ENCODE peak calls at places on chromosomes 11 and 22, in nine cellular contexts. X is bronchial epithelial cell, R is IMR-90, J is epithelial cell of esophagus, V is GM12865, W is BJ, U is HFF-Myc, O is fibroblast of the aortic adventitia, Z is psoas muscle. B is an unnamed sample.

GRCh38 chr11:126338346-126339055 is 17.0 kb upstream of the ST3GAL4 start:
- DNase-seq in X (no peak), R (no peak), J (no peak), V (no peak), W (no peak), U (no peak), O (no peak), Z (no peak), B (no peak)

GRCh38 chr11:72737341-72737740 is 14.9 kb downstream of the ARAP1 start:
- DNase-seq in X (no peak), R (no peak), J (no peak), V (no peak), W (no peak), U (no peak), O (no peak), Z (peak), B (no peak)

GRCh38 chr11:64340671-64341335 is 799 bp downstream of the CCDC88B start:
- DNase-seq in X (no peak), R (no peak), J (no peak), V (peak), W (no peak), U (no peak), O (no peak), Z (peak), B (no peak)

GRCh38 chr11:130771708-130772107 is 144.6 kb downstream of the SNX19 start:
- DNase-seq in X (no peak), R (peak), J (no peak), V (no peak), W (peak), U (no peak), O (peak), Z (no peak), B (no peak)

GRCh38 chr22:22076361-22076760 is 93.8 kb upstream of the TOP3B start:
- DNase-seq in X (no peak), R (no peak), J (no peak), V (no peak), W (no peak), U (no peak), O (no peak), Z (no peak), B (no peak)

GRCh38 chr11:103926990-103927389 is 109.5 kb upstream of the DDI1 start:
- DNase-seq in X (no peak), R (no peak), J (no peak), V (no peak), W (no peak), U (no peak), O (no peak), Z (no peak), B (no peak)

GRCh38 chr22:25002241-25002985 is 49.9 kb downstream of the KIAA1671 start:
- DNase-seq in X (no peak), R (no peak), J (no peak), V (no peak), W (no peak), U (no peak), O (no peak), Z (no peak), B (no peak)

GRCh38 chr11:69280451-69280850 is 13.5 kb upstream of the MYEOV start:
- DNase-seq in X (peak), R (peak), J (peak), V (no peak), W (no peak), U (no peak), O (peak), Z (no peak), B (no peak)

GRCh38 chr11:111737877-111738205 is 28.3 kb downstream of the PPP2R1B start:
- DNase-seq in X (no peak), R (no peak), J (no peak), V (no peak), W (no peak), U (no peak), O (peak), Z (no peak), B (no peak)

GRCh38 chr11:81644239-81644840 is 1089.3 kb downstream of the FAM181B start:
- DNase-seq in X (peak), R (peak), J (peak), V (peak), W (no peak), U (no peak), O (peak), Z (no peak), B (peak)

GRCh38 chr11:22304337-22304961 is 33.7 kb upstream of the SLC17A6 start:
- DNase-seq in X (peak), R (peak), J (peak), V (peak), W (peak), U (peak), O (peak), Z (no peak), B (peak)

GRCh38 chr11:88175004-88175706 is at the start of gene RAB38:
- DNase-seq in X (peak), R (peak), J (peak), V (peak), W (no peak), U (no peak), O (no peak), Z (peak), B (no peak)

GRCh38 chr11:42770444-42771065 is 541.2 kb upstream of the API5 start:
- DNase-seq in X (peak), R (no peak), J (peak), V (peak), W (no peak), U (no peak), O (no peak), Z (no peak), B (no peak)

GRCh38 chr11:1434941-1435340 is 45.2 kb downstream of the BRSK2 start:
- DNase-seq in X (no peak), R (no peak), J (no peak), V (no peak), W (no peak), U (no peak), O (no peak), Z (no peak), B (no peak)

GRCh38 chr11:69662021-69662698 is 13.0 kb downstream of the LTO1 start:
- DNase-seq in X (no peak), R (no peak), J (no peak), V (no peak), W (no peak), U (no peak), O (peak), Z (peak), B (no peak)

GRCh38 chr11:61971177-61972111 is 4.0 kb upstream of the FTH1 start:
- DNase-seq in X (peak), R (peak), J (peak), V (peak), W (peak), U (peak), O (peak), Z (peak), B (peak)

GRCh38 chr22:22735695-22736611 is 91.5 kb downstream of the GGTLC2 start:
- DNase-seq in X (no peak), R (no peak), J (no peak), V (no peak), W (no peak), U (no peak), O (no peak), Z (no peak), B (no peak)

GRCh38 chr11:57353461-57354251 is 15.5 kb downstream of the P2RX3 start:
- DNase-seq in X (no peak), R (no peak), J (no peak), V (no peak), W (no peak), U (no peak), O (no peak), Z (no peak), B (no peak)

GRCh38 chr11:62108971-62109391 is 14.8 kb upstream of the INCENP start:
- DNase-seq in X (peak), R (peak), J (peak), V (no peak), W (no peak), U (no peak), O (peak), Z (no peak), B (no peak)

GRCh38 chr11:116109228-116109627 is 605.0 kb upstream of the CADM1 start:
- DNase-seq in X (peak), R (peak), J (peak), V (no peak), W (no peak), U (no peak), O (no peak), Z (no peak), B (no peak)

GRCh38 chr11:3086114-3086513 is 28.9 kb upstream of the CARS1 start:
- DNase-seq in X (no peak), R (no peak), J (no peak), V (no peak), W (no peak), U (no peak), O (no peak), Z (no peak), B (no peak)

GRCh38 chr11:27718346-27718852 is 18.1 kb upstream of the BDNF start:
- DNase-seq in X (peak), R (peak), J (peak), V (no peak), W (peak), U (no peak), O (peak), Z (no peak), B (no peak)

GRCh38 chr11:84806354-84806753 is 820.8 kb downstream of the DLG2 start:
- DNase-seq in X (no peak), R (no peak), J (no peak), V (no peak), W (no peak), U (no peak), O (no peak), Z (no peak), B (no peak)

GRCh38 chr11:64855596-64856304 is 11.3 kb upstream of the CDC42BPG start:
- DNase-seq in X (no peak), R (no peak), J (no peak), V (no peak), W (no peak), U (no peak), O (no peak), Z (no peak), B (no peak)

GRCh38 chr11:19873730-19874129 is 161.1 kb downstream of the NAV2 start:
- DNase-seq in X (no peak), R (no peak), J (no peak), V (no peak), W (no peak), U (no peak), O (no peak), Z (no peak), B (no peak)

GRCh38 chr22:24965822-24966626 is 13.5 kb downstream of the KIAA1671 start:
- DNase-seq in X (peak), R (no peak), J (peak), V (no peak), W (no peak), U (no peak), O (no peak), Z (peak), B (peak)

GRCh38 chr11:30505603-30506002 is 80.5 kb downstream of the MPPED2 start:
- DNase-seq in X (no peak), R (no peak), J (no peak), V (no peak), W (no peak), U (no peak), O (no peak), Z (no peak), B (no peak)

DNA sequence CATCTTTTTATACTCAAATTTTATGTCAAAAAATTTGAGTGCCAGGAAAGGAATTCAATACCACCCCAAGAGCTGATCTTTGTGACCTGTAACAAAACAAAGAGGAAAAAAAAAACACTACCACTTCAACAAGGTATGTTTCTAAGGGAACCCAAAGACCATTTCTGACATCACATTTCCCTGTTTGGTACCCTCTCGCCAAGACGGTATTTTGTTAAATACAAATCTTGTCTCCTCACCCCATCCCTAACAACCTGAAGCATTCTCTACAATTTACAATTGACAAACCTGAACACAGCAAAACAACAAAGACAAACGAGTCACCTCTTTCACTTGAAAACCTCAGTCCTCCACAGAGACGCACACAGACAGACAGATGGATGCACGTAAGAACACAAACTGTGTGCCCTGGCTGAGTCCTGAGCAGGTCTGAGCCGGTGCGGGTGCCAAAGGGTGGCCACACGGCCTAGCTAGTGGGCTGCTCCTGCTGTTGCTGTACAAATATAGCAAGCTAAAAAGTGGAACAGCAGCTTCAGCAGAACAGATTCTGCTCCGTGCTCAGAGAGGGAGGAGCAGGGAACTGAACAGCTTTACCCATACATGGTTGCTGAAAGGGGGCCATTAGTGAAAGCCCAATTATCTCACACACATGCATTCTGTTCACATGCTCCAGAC is 28.6 kb downstream of the CELF1 start:
- DNase-seq in X (peak), R (no peak), J (peak), V (no peak), W (no peak), U (no peak), O (no peak), Z (no peak), B (no peak)
- H3K4me3 ChIP-seq in X (no peak), R (no peak), J (no peak), V (peak), W (no peak), U (no peak), O (peak), Z (peak), B (no peak)

GRCh38 chr22:49436056-49436455 is 391.6 kb downstream of the BRD1 start:
- DNase-seq in X (no peak), R (no peak), J (no peak), V (no peak), W (no peak), U (no peak), O (no peak), Z (no peak), B (no peak)

GRCh38 chr22:49432211-49432905 is 395.3 kb downstream of the BRD1 start:
- DNase-seq in X (no peak), R (no peak), J (no peak), V (no peak), W (no peak), U (no peak), O (no peak), Z (no peak), B (no peak)

GRCh38 chr22:49433044-49433443 is 394.6 kb downstream of the BRD1 start:
- DNase-seq in X (no peak), R (no peak), J (no peak), V (no peak), W (no peak), U (no peak), O (no peak), Z (no peak), B (no peak)

GRCh38 chr22:49435596-49435995 is 392.1 kb downstream of the BRD1 start:
- DNase-seq in X (no peak), R (no peak), J (no peak), V (no peak), W (no peak), U (no peak), O (no peak), Z (no peak), B (no peak)

DNA sequence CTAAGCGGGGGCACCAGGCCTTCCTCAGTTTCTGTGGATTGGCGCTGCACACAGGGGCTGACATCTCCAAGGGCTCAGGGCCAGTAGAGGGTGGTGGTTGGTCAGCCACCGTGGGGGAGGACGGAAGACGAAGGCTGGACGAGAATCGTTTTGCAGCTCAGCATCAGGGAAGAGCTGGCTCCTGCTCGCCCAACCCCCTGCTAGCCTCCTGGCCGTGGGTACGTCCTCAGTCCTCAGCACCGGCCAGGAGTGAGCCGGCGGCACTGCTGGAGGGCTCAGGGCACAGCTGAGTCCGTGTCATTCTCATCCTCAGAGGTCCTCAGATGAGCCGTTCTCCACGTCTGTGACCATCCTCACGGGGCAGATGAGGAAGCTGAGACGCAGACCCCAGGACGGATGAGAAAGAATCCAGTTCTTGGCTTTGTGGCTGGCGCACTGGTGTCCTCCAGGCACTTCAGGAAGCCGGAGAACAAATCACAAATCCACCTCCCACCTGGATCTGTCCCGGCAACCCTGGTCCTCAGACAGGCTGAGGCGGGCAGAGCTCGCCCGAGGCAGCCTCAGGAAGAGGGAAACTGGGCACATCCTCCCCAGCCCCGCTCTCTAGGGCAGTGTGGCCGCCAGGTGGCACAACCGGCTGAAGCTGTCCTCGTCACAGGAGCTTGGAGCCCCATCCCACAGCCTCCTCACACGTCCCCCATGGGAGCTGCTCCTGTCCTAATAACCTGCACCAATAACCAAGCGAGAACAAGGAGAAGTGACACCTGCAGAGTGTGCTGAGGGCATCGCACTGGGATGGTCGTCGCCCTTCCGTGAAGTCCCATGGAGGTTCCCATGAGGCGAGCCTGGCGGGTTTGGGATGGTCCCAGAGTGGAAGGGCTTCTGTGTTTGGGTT is 393.7 kb downstream of the BRD1 start:
- DNase-seq in X (no peak), R (no peak), J (no peak), V (no peak), W (no peak), U (no peak), O (no peak), Z (no peak), B (no peak)
- TF ChIP-seq CTCF in X (no peak), R (no peak), J (no peak), V (no peak), W (no peak), U (no peak), O (no peak), Z (no peak), B (peak)

DNA sequence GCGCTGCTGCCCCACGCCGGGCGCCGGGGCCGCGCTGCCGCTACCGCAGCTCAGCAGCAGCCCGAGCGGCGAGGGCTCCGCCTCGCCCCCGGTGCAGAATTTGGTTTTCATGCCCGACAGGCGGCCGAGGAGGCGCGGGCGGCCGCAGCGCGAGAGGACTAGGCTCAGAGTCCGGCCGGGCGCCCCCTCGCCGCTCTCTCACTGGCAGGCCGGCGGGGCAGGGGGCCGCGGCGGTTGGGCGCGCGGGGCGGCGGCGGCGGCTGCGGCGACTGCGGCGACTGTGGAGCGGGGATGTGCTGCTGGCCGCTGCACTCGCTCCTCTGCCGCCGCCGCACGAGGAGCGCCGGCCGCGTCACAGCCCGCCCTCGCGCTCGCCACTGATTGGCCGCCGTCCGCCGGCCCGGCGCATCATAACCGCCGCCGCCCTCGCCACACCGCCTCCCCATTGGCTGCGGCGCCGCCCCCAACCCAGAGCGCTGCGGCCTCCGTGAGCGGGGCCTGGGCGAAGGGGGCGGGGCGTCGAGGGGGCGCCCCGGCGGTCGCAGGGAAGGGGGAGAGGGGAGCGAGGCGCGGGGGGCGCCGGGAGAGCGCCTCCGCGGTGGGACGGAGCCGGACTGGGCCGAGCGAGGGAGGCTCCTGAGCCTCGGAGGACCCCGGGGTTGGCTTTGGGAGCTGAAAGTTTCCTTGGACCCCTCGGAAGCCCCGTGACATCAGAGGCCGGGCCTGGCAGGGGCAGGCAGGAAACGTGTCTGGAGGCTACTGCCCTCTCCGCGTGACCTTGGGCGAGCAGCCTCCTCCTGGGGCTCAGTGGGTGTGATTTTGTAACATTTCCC is at the start of gene CHKA:
- DNase-seq in X (peak), R (peak), J (peak), V (peak), W (peak), U (peak), O (peak), Z (peak), B (no peak)
- H3K4me3 ChIP-seq in X (peak), R (peak), J (peak), V (peak), W (peak), U (peak), O (peak), Z (peak), B (peak)

GRCh38 chr11:12377106-12377823 is at the start of gene PARVA:
- DNase-seq in X (peak), R (peak), J (peak), V (no peak), W (no peak), U (peak), O (peak), Z (peak), B (no peak)

GRCh38 chr11:12376259-12376971 is 956 bp upstream of the PARVA start:
- DNase-seq in X (no peak), R (peak), J (no peak), V (no peak), W (peak), U (peak), O (peak), Z (peak), B (no peak)

GRCh38 chr11:12381875-12382274 is 4.5 kb downstream of the PARVA start:
- DNase-seq in X (no peak), R (no peak), J (no peak), V (no peak), W (no peak), U (no peak), O (no peak), Z (no peak), B (no peak)

GRCh38 chr11:12380565-12381325 is 3.4 kb downstream of the PARVA start:
- DNase-seq in X (peak), R (no peak), J (peak), V (no peak), W (no peak), U (no peak), O (no peak), Z (no peak), B (no peak)

DNA sequence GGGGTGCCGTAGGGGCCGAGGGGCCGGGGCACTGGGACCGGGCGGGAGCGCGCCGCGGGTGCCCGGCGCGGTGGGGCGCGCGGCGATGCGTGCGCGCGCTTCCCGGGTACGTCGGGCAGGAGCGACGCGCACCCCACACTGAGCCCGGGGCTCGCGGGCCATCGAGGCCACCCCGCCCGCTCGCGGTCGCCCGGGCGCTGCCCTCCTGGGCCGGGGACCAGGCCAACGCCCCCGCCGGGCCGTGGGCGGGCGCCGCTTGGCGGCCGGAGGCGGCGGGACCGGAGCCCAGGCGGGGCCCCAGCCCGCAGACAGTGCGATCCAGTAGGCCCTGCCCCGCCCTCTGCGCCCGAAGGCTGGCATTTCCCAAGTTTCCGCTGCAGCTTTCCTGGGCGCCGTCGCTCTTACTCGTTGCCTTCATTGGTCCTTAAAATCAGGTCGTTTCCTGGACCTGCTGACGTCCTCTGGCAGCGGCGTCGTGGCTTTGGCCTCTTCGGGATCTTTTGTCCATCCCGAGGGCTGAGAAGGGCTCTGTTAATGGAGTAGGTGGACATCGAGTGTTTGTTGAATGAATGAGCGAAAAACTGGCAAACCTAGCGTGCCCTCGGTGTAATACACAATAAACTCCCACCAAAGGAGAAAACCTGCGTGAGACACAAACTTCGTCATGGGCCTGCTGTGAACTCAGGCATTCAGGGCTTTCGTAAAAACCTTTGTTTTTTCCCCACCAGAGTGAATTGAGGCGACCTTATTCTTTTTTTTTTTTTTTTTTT is 638 bp downstream of the PARVA start:
- DNase-seq in X (peak), R (peak), J (peak), V (no peak), W (no peak), U (peak), O (peak), Z (peak), B (no peak)
- TF ChIP-seq CTCF in X (no peak), R (peak), J (peak), V (no peak), W (peak), U (no peak), O (no peak), Z (peak), B (peak)

B was measured in LNCaP clone FGC.